ENCODE peak calls at places on chromosomes 11 and 22, in four cellular contexts. C is NCI-H2029; F is activated CD4-positive, alpha-beta T cell treated with anti-CD3 and anti-CD28 coated beads, Interleukin-2, amount 50 U/mL, for 48 hours; N is stimulated activated CD4-positive, alpha-beta T cell treated with anti-CD3 and anti-CD28 coated beads, Interleukin-1b, Interleukin-23, amount 100 ng/mL, for 4 hours. H is an unnamed sample.

GRCh38 chr22:26481112-26481693 is 2.4 kb downstream of the HPS4 start:
- DNase-seq in C (no peak), F (no peak), N (no peak), H (no peak)

GRCh38 chr11:76803023-76803422 is 19.9 kb downstream of the TSKU start:
- DNase-seq in N (no peak), F (no peak), C (no peak), H (no peak)

GRCh38 chr11:61754534-61755482 is 2.4 kb downstream of the MYRF start:
- DNase-seq in C (no peak), N (no peak), F (no peak), H (no peak)

GRCh38 chr11:2541881-2542361 is 97.1 kb downstream of the KCNQ1 start:
- DNase-seq in C (no peak), F (no peak), N (no peak), H (no peak)

GRCh38 chr11:34905666-34906065 is 10.5 kb downstream of the APIP start:
- DNase-seq in N (no peak), C (no peak), F (no peak), H (no peak)

GRCh38 chr11:33703771-33704170 is 3.1 kb upstream of the C11orf91 start:
- DNase-seq in N (no peak), F (no peak), C (no peak), H (no peak)

GRCh38 chr11:132540586-132540985 is 991.7 kb downstream of the OPCML start:
- DNase-seq in C (no peak), N (no peak), F (no peak), H (no peak)

GRCh38 chr11:4054643-4055042 is 40.0 kb upstream of the RRM1 start:
- DNase-seq in F (no peak), N (no peak), C (no peak), H (no peak)

GRCh38 chr22:42780070-42780540 is 59.4 kb upstream of the A4GALT start:
- DNase-seq in C (peak; percentile 82), F (peak; percentile 40), N (no peak), H (peak; percentile 73)

GRCh38 chr11:35633827-35634226 is 15.6 kb downstream of the FJX1 start:
- DNase-seq in N (no peak), F (no peak), C (no peak), H (no peak)

GRCh38 chr22:47954107-47954506 is 1191.7 kb downstream of the TBC1D22A start:
- DNase-seq in C (no peak), N (no peak), F (no peak), H (no peak)

GRCh38 chr11:95922536-95923440 is 1.1 kb downstream of the MTMR2 start:
- DNase-seq in C (no peak), F (no peak), N (no peak), H (no peak)

GRCh38 chr22:42946551-42947198 is 68.3 kb downstream of the PACSIN2 start:
- DNase-seq in F (no peak), N (no peak), C (no peak), H (no peak)

GRCh38 chr11:12802418-12803085 is 128.3 kb downstream of the TEAD1 start:
- DNase-seq in F (peak; percentile 11), C (peak; percentile 99), N (no peak), H (no peak)

H was measured in HS-27A.